ENCODE peak calls at places on chromosomes 13 and 19, in ten cellular contexts. One of them, this sample, is unnamed.
A peak's percentile ranks its signal among the peaks of the same experiment; 100 is the strongest.

GRCh38 chr19:58554494-58555368 is at the start of gene CHMP2A:
- DNase-seq in GM23338: peak; percentile 99
- DNase-seq in RWPE1: peak; percentile 97
- DNase-seq in naive B cell: peak; percentile 98
- DNase-seq in neuronal stem cell: peak; percentile 97
- DNase-seq in activated T-cell treated with anti-CD3 and anti-CD28 coated beads, Interleukin-2, amount 50 U/mL, for 4 hours: peak; percentile 97
- DNase-seq in foreskin fibroblast: peak; percentile 96
- DNase-seq in ovary: peak; percentile 99
- DNase-seq in stimulated activated CD4-positive, alpha-beta T cell treated with anti-CD3 and anti-CD28 coated beads, Interleukin-1b, Interleukin-23, amount 100 ng/mL, for 1 hour: peak; percentile 93
- DNase-seq in T1000: no peak
- DNase-seq in this sample: peak; percentile 97

GRCh38 chr19:47438793-47439220 is 19.5 kb upstream of the MEIS3 start:
- DNase-seq in GM23338: peak; percentile 74
- DNase-seq in RWPE1: no peak
- DNase-seq in naive B cell: no peak
- DNase-seq in neuronal stem cell: no peak
- DNase-seq in activated T-cell treated with anti-CD3 and anti-CD28 coated beads, Interleukin-2, amount 50 U/mL, for 4 hours: no peak
- DNase-seq in foreskin fibroblast: no peak
- DNase-seq in ovary: no peak
- DNase-seq in stimulated activated CD4-positive, alpha-beta T cell treated with anti-CD3 and anti-CD28 coated beads, Interleukin-1b, Interleukin-23, amount 100 ng/mL, for 1 hour: no peak
- DNase-seq in T1000: no peak
- DNase-seq in this sample: no peak

GRCh38 chr13:81080911-81081454 is 740.1 kb upstream of the SPRY2 start:
- DNase-seq in GM23338: no peak
- DNase-seq in RWPE1: no peak
- DNase-seq in naive B cell: no peak
- DNase-seq in neuronal stem cell: no peak
- DNase-seq in activated T-cell treated with anti-CD3 and anti-CD28 coated beads, Interleukin-2, amount 50 U/mL, for 4 hours: no peak
- DNase-seq in foreskin fibroblast: no peak
- DNase-seq in ovary: no peak
- DNase-seq in stimulated activated CD4-positive, alpha-beta T cell treated with anti-CD3 and anti-CD28 coated beads, Interleukin-1b, Interleukin-23, amount 100 ng/mL, for 1 hour: no peak
- DNase-seq in T1000: no peak
- DNase-seq in this sample: no peak

GRCh38 chr19:1745589-1746031 is 7.7 kb upstream of the ONECUT3 start:
- DNase-seq in GM23338: peak; percentile 84
- DNase-seq in RWPE1: no peak
- DNase-seq in naive B cell: no peak
- DNase-seq in neuronal stem cell: no peak
- DNase-seq in activated T-cell treated with anti-CD3 and anti-CD28 coated beads, Interleukin-2, amount 50 U/mL, for 4 hours: no peak
- DNase-seq in foreskin fibroblast: no peak
- DNase-seq in ovary: no peak
- DNase-seq in stimulated activated CD4-positive, alpha-beta T cell treated with anti-CD3 and anti-CD28 coated beads, Interleukin-1b, Interleukin-23, amount 100 ng/mL, for 1 hour: no peak
- DNase-seq in T1000: no peak
- DNase-seq in this sample: no peak

GRCh38 chr13:48535791-48536190 is 2.9 kb upstream of the RCBTB2 start:
- DNase-seq in GM23338: no peak
- DNase-seq in RWPE1: no peak
- DNase-seq in naive B cell: no peak
- DNase-seq in neuronal stem cell: no peak
- DNase-seq in activated T-cell treated with anti-CD3 and anti-CD28 coated beads, Interleukin-2, amount 50 U/mL, for 4 hours: no peak
- DNase-seq in foreskin fibroblast: no peak
- DNase-seq in ovary: no peak
- DNase-seq in stimulated activated CD4-positive, alpha-beta T cell treated with anti-CD3 and anti-CD28 coated beads, Interleukin-1b, Interleukin-23, amount 100 ng/mL, for 1 hour: no peak
- DNase-seq in T1000: no peak
- DNase-seq in this sample: no peak

GRCh38 chr13:51501592-51502205 is 48.9 kb upstream of the INTS6 start:
- DNase-seq in GM23338: no peak
- DNase-seq in RWPE1: no peak
- DNase-seq in naive B cell: no peak
- DNase-seq in neuronal stem cell: no peak
- DNase-seq in activated T-cell treated with anti-CD3 and anti-CD28 coated beads, Interleukin-2, amount 50 U/mL, for 4 hours: no peak
- DNase-seq in foreskin fibroblast: peak; percentile 74
- DNase-seq in ovary: no peak
- DNase-seq in stimulated activated CD4-positive, alpha-beta T cell treated with anti-CD3 and anti-CD28 coated beads, Interleukin-1b, Interleukin-23, amount 100 ng/mL, for 1 hour: no peak
- DNase-seq in T1000: no peak
- DNase-seq in this sample: no peak

GRCh38 chr19:45321848-45322247 is 827 bp downstream of the CKM start:
- DNase-seq in GM23338: no peak
- DNase-seq in RWPE1: no peak
- DNase-seq in naive B cell: no peak
- DNase-seq in neuronal stem cell: no peak
- DNase-seq in activated T-cell treated with anti-CD3 and anti-CD28 coated beads, Interleukin-2, amount 50 U/mL, for 4 hours: no peak
- DNase-seq in foreskin fibroblast: no peak
- DNase-seq in ovary: no peak
- DNase-seq in stimulated activated CD4-positive, alpha-beta T cell treated with anti-CD3 and anti-CD28 coated beads, Interleukin-1b, Interleukin-23, amount 100 ng/mL, for 1 hour: no peak
- DNase-seq in T1000: no peak
- DNase-seq in this sample: no peak

GRCh38 chr19:45862564-45863334 is at the start of gene SYMPK:
- DNase-seq in GM23338: peak; percentile 99
- DNase-seq in RWPE1: peak; percentile 99
- DNase-seq in naive B cell: peak; percentile 99
- DNase-seq in neuronal stem cell: peak; percentile 98
- DNase-seq in activated T-cell treated with anti-CD3 and anti-CD28 coated beads, Interleukin-2, amount 50 U/mL, for 4 hours: peak; percentile 97
- DNase-seq in foreskin fibroblast: peak; percentile 98
- DNase-seq in ovary: peak; percentile 98
- DNase-seq in stimulated activated CD4-positive, alpha-beta T cell treated with anti-CD3 and anti-CD28 coated beads, Interleukin-1b, Interleukin-23, amount 100 ng/mL, for 1 hour: peak; percentile 96
- DNase-seq in T1000: peak; percentile 96
- DNase-seq in this sample: peak; percentile 98

GRCh38 chr13:106490887-106491321 is 44.6 kb downstream of the EFNB2 start:
- DNase-seq in GM23338: no peak
- DNase-seq in RWPE1: no peak
- DNase-seq in naive B cell: peak; percentile 2
- DNase-seq in neuronal stem cell: no peak
- DNase-seq in activated T-cell treated with anti-CD3 and anti-CD28 coated beads, Interleukin-2, amount 50 U/mL, for 4 hours: no peak
- DNase-seq in foreskin fibroblast: no peak
- DNase-seq in ovary: no peak
- DNase-seq in stimulated activated CD4-positive, alpha-beta T cell treated with anti-CD3 and anti-CD28 coated beads, Interleukin-1b, Interleukin-23, amount 100 ng/mL, for 1 hour: no peak
- DNase-seq in T1000: no peak
- DNase-seq in this sample: no peak

GRCh38 chr19:1645299-1645698 is 7.1 kb downstream of the TCF3 start:
- DNase-seq in GM23338: no peak
- DNase-seq in RWPE1: no peak
- DNase-seq in naive B cell: no peak
- DNase-seq in neuronal stem cell: no peak
- DNase-seq in activated T-cell treated with anti-CD3 and anti-CD28 coated beads, Interleukin-2, amount 50 U/mL, for 4 hours: peak; percentile 3
- DNase-seq in foreskin fibroblast: no peak
- DNase-seq in ovary: no peak
- DNase-seq in stimulated activated CD4-positive, alpha-beta T cell treated with anti-CD3 and anti-CD28 coated beads, Interleukin-1b, Interleukin-23, amount 100 ng/mL, for 1 hour: no peak
- DNase-seq in T1000: no peak
- DNase-seq in this sample: no peak

GRCh38 chr13:113852536-113853517 is 11.0 kb downstream of the GAS6 start:
- DNase-seq in GM23338: no peak
- DNase-seq in RWPE1: no peak
- DNase-seq in naive B cell: no peak
- DNase-seq in neuronal stem cell: no peak
- DNase-seq in activated T-cell treated with anti-CD3 and anti-CD28 coated beads, Interleukin-2, amount 50 U/mL, for 4 hours: no peak
- DNase-seq in foreskin fibroblast: no peak
- DNase-seq in ovary: peak; percentile 32
- DNase-seq in stimulated activated CD4-positive, alpha-beta T cell treated with anti-CD3 and anti-CD28 coated beads, Interleukin-1b, Interleukin-23, amount 100 ng/mL, for 1 hour: no peak
- DNase-seq in T1000: no peak
- DNase-seq in this sample: no peak

GRCh38 chr13:112446867-112447266 is 70.7 kb downstream of the SPACA7 start:
- DNase-seq in GM23338: no peak
- DNase-seq in RWPE1: no peak
- DNase-seq in naive B cell: no peak
- DNase-seq in neuronal stem cell: no peak
- DNase-seq in activated T-cell treated with anti-CD3 and anti-CD28 coated beads, Interleukin-2, amount 50 U/mL, for 4 hours: no peak
- DNase-seq in foreskin fibroblast: no peak
- DNase-seq in ovary: no peak
- DNase-seq in stimulated activated CD4-positive, alpha-beta T cell treated with anti-CD3 and anti-CD28 coated beads, Interleukin-1b, Interleukin-23, amount 100 ng/mL, for 1 hour: no peak
- DNase-seq in T1000: no peak
- DNase-seq in this sample: no peak

GRCh38 chr19:42568006-42568405 is 26.7 kb downstream of the CEACAM8 start:
- DNase-seq in GM23338: no peak
- DNase-seq in RWPE1: no peak
- DNase-seq in naive B cell: peak; percentile 48
- DNase-seq in neuronal stem cell: no peak
- DNase-seq in activated T-cell treated with anti-CD3 and anti-CD28 coated beads, Interleukin-2, amount 50 U/mL, for 4 hours: no peak
- DNase-seq in foreskin fibroblast: no peak
- DNase-seq in ovary: no peak
- DNase-seq in stimulated activated CD4-positive, alpha-beta T cell treated with anti-CD3 and anti-CD28 coated beads, Interleukin-1b, Interleukin-23, amount 100 ng/mL, for 1 hour: no peak
- DNase-seq in T1000: no peak
- DNase-seq in this sample: no peak

GRCh38 chr13:100694722-100695644 is 20.4 kb upstream of the TMTC4 start:
- DNase-seq in GM23338: peak; percentile 87
- DNase-seq in RWPE1: no peak
- DNase-seq in naive B cell: no peak
- DNase-seq in neuronal stem cell: peak; percentile 17
- DNase-seq in activated T-cell treated with anti-CD3 and anti-CD28 coated beads, Interleukin-2, amount 50 U/mL, for 4 hours: no peak
- DNase-seq in foreskin fibroblast: peak; percentile 25
- DNase-seq in ovary: no peak
- DNase-seq in stimulated activated CD4-positive, alpha-beta T cell treated with anti-CD3 and anti-CD28 coated beads, Interleukin-1b, Interleukin-23, amount 100 ng/mL, for 1 hour: no peak
- DNase-seq in T1000: no peak
- DNase-seq in this sample: no peak

GRCh38 chr19:37519890-37520289 is 13.2 kb downstream of the ZNF793 start:
- DNase-seq in GM23338: no peak
- DNase-seq in RWPE1: peak; percentile 16
- DNase-seq in naive B cell: no peak
- DNase-seq in neuronal stem cell: no peak
- DNase-seq in activated T-cell treated with anti-CD3 and anti-CD28 coated beads, Interleukin-2, amount 50 U/mL, for 4 hours: no peak
- DNase-seq in foreskin fibroblast: no peak
- DNase-seq in ovary: no peak
- DNase-seq in stimulated activated CD4-positive, alpha-beta T cell treated with anti-CD3 and anti-CD28 coated beads, Interleukin-1b, Interleukin-23, amount 100 ng/mL, for 1 hour: no peak
- DNase-seq in T1000: peak; percentile 86
- DNase-seq in this sample: no peak